ENCODE peak calls at places on chromosomes 3 and 15, in ten cellular contexts. One of them, this sample, is unnamed.
A peak's percentile ranks its signal among the peaks of the same experiment; 100 is the strongest.

GRCh38 chr3:138726966-138727365 is 107.8 kb downstream of the PIK3CB start:
- DNase-seq in SK-N-SH: no peak
- DNase-seq in right lobe of liver: no peak
- DNase-seq in stomach: no peak
- DNase-seq in colonic mucosa: no peak
- DNase-seq in spleen: no peak
- DNase-seq in cardiac muscle cell: peak; percentile 57
- DNase-seq in mammary epithelial cell: no peak
- DNase-seq in RWPE1: no peak
- DNase-seq in astrocyte: peak; percentile 56
- DNase-seq in this sample: no peak

GRCh38 chr15:79641841-79642240 is 209.7 kb downstream of the MINAR1 start:
- DNase-seq in right lobe of liver: no peak
- DNase-seq in SK-N-SH: no peak
- DNase-seq in spleen: no peak
- DNase-seq in mammary epithelial cell: no peak
- DNase-seq in astrocyte: no peak
- DNase-seq in cardiac muscle cell: no peak
- DNase-seq in colonic mucosa: no peak
- DNase-seq in stomach: no peak
- DNase-seq in RWPE1: no peak
- DNase-seq in this sample: no peak

GRCh38 chr15:87369269-87369668 is 887.3 kb downstream of the NTRK3 start:
- DNase-seq in RWPE1: peak; percentile 67
- DNase-seq in astrocyte: peak; percentile 99
- DNase-seq in stomach: no peak
- DNase-seq in right lobe of liver: no peak
- DNase-seq in spleen: no peak
- DNase-seq in SK-N-SH: no peak
- DNase-seq in cardiac muscle cell: peak; percentile 88
- DNase-seq in colonic mucosa: no peak
- DNase-seq in mammary epithelial cell: peak; percentile 76
- DNase-seq in this sample: no peak

GRCh38 chr3:43742935-43743334 is 52.2 kb downstream of the ABHD5 start:
- DNase-seq in SK-N-SH: no peak
- DNase-seq in colonic mucosa: no peak
- DNase-seq in cardiac muscle cell: peak; percentile 59
- DNase-seq in astrocyte: no peak
- DNase-seq in mammary epithelial cell: no peak
- DNase-seq in spleen: no peak
- DNase-seq in stomach: no peak
- DNase-seq in right lobe of liver: no peak
- DNase-seq in RWPE1: no peak
- DNase-seq in this sample: no peak

GRCh38 chr3:198108756-198109155 is 148.7 kb downstream of the LMLN start:
- DNase-seq in astrocyte: no peak
- DNase-seq in SK-N-SH: no peak
- DNase-seq in spleen: no peak
- DNase-seq in right lobe of liver: no peak
- DNase-seq in RWPE1: no peak
- DNase-seq in mammary epithelial cell: no peak
- DNase-seq in colonic mucosa: no peak
- DNase-seq in cardiac muscle cell: no peak
- DNase-seq in stomach: no peak
- DNase-seq in this sample: no peak

GRCh38 chr3:7977245-7978103 is 524.1 kb upstream of the LMCD1 start:
- DNase-seq in cardiac muscle cell: peak; percentile 70
- DNase-seq in stomach: no peak
- DNase-seq in SK-N-SH: peak; percentile 50
- DNase-seq in spleen: no peak
- DNase-seq in mammary epithelial cell: peak; percentile 56
- DNase-seq in astrocyte: peak; percentile 78
- DNase-seq in RWPE1: no peak
- DNase-seq in colonic mucosa: no peak
- DNase-seq in right lobe of liver: no peak
- DNase-seq in this sample: no peak

GRCh38 chr15:49232407-49232806 is 62.4 kb downstream of the GALK2 start:
- DNase-seq in astrocyte: no peak
- DNase-seq in right lobe of liver: no peak
- DNase-seq in cardiac muscle cell: no peak
- DNase-seq in SK-N-SH: no peak
- DNase-seq in colonic mucosa: no peak
- DNase-seq in mammary epithelial cell: no peak
- DNase-seq in spleen: no peak
- DNase-seq in RWPE1: no peak
- DNase-seq in stomach: no peak
- DNase-seq in this sample: no peak

GRCh38 chr3:81716870-81717509 is 44.5 kb downstream of the GBE1 start:
- DNase-seq in cardiac muscle cell: peak; percentile 66
- DNase-seq in stomach: peak; percentile 46
- DNase-seq in colonic mucosa: no peak
- DNase-seq in mammary epithelial cell: no peak
- DNase-seq in spleen: no peak
- DNase-seq in right lobe of liver: peak; percentile 24
- DNase-seq in SK-N-SH: no peak
- DNase-seq in RWPE1: no peak
- DNase-seq in astrocyte: peak; percentile 77
- DNase-seq in this sample: no peak

GRCh38 chr15:96355561-96356129 is 25.1 kb downstream of the NR2F2 start:
- DNase-seq in right lobe of liver: no peak
- DNase-seq in astrocyte: no peak
- DNase-seq in colonic mucosa: no peak
- DNase-seq in spleen: no peak
- DNase-seq in RWPE1: no peak
- DNase-seq in SK-N-SH: no peak
- DNase-seq in mammary epithelial cell: no peak
- DNase-seq in cardiac muscle cell: no peak
- DNase-seq in stomach: no peak
- DNase-seq in this sample: no peak

GRCh38 chr3:178504128-178504527 is 32.1 kb upstream of the KCNMB2 start:
- DNase-seq in cardiac muscle cell: no peak
- DNase-seq in RWPE1: no peak
- DNase-seq in mammary epithelial cell: no peak
- DNase-seq in spleen: no peak
- DNase-seq in stomach: no peak
- DNase-seq in SK-N-SH: no peak
- DNase-seq in right lobe of liver: no peak
- DNase-seq in colonic mucosa: no peak
- DNase-seq in astrocyte: no peak
- DNase-seq in this sample: no peak

GRCh38 chr3:26498192-26498591 is 124.4 kb upstream of the LRRC3B start:
- DNase-seq in RWPE1: no peak
- DNase-seq in mammary epithelial cell: no peak
- DNase-seq in spleen: no peak
- DNase-seq in cardiac muscle cell: no peak
- DNase-seq in SK-N-SH: no peak
- DNase-seq in right lobe of liver: no peak
- DNase-seq in colonic mucosa: no peak
- DNase-seq in stomach: no peak
- DNase-seq in astrocyte: no peak
- DNase-seq in this sample: no peak

GRCh38 chr15:39211108-39211979 is 369.5 kb upstream of the THBS1 start:
- DNase-seq in spleen: no peak
- DNase-seq in SK-N-SH: no peak
- DNase-seq in mammary epithelial cell: no peak
- DNase-seq in cardiac muscle cell: no peak
- DNase-seq in stomach: no peak
- DNase-seq in astrocyte: no peak
- DNase-seq in colonic mucosa: no peak
- DNase-seq in right lobe of liver: no peak
- DNase-seq in RWPE1: no peak
- DNase-seq in this sample: no peak

GRCh38 chr15:39213385-39213840 is 367.5 kb upstream of the THBS1 start:
- DNase-seq in spleen: no peak
- DNase-seq in cardiac muscle cell: peak; percentile 96
- DNase-seq in mammary epithelial cell: peak; percentile 98
- DNase-seq in right lobe of liver: no peak
- DNase-seq in astrocyte: peak; percentile 100
- DNase-seq in RWPE1: no peak
- DNase-seq in SK-N-SH: no peak
- DNase-seq in colonic mucosa: no peak
- DNase-seq in stomach: peak; percentile 38
- DNase-seq in this sample: no peak

GRCh38 chr15:39216816-39217215 is 364.1 kb upstream of the THBS1 start:
- DNase-seq in stomach: no peak
- DNase-seq in cardiac muscle cell: no peak
- DNase-seq in spleen: no peak
- DNase-seq in RWPE1: no peak
- DNase-seq in SK-N-SH: no peak
- DNase-seq in mammary epithelial cell: no peak
- DNase-seq in right lobe of liver: no peak
- DNase-seq in astrocyte: no peak
- DNase-seq in colonic mucosa: no peak
- DNase-seq in this sample: no peak

GRCh38 chr15:39219608-39220007 is 361.3 kb upstream of the THBS1 start:
- DNase-seq in RWPE1: no peak
- DNase-seq in stomach: no peak
- DNase-seq in SK-N-SH: no peak
- DNase-seq in spleen: no peak
- DNase-seq in right lobe of liver: no peak
- DNase-seq in astrocyte: no peak
- DNase-seq in mammary epithelial cell: no peak
- DNase-seq in cardiac muscle cell: no peak
- DNase-seq in colonic mucosa: no peak
- DNase-seq in this sample: no peak

GRCh38 chr15:39215006-39215405 is 365.9 kb upstream of the THBS1 start:
- DNase-seq in SK-N-SH: no peak
- DNase-seq in mammary epithelial cell: no peak
- DNase-seq in astrocyte: no peak
- DNase-seq in spleen: no peak
- DNase-seq in stomach: no peak
- DNase-seq in right lobe of liver: no peak
- DNase-seq in colonic mucosa: no peak
- DNase-seq in cardiac muscle cell: no peak
- DNase-seq in RWPE1: no peak
- DNase-seq in this sample: no peak
- H3K27ac ChIP-seq in SK-N-SH: no peak overlapping the region
- H3K27ac ChIP-seq in mammary epithelial cell: peak overlapping the region; percentile 77
- H3K27ac ChIP-seq in astrocyte: no peak overlapping the region
- H3K27ac ChIP-seq in spleen: no peak overlapping the region
- H3K27ac ChIP-seq in stomach: no peak overlapping the region
- H3K27ac ChIP-seq in right lobe of liver: no peak overlapping the region
- H3K27ac ChIP-seq in colonic mucosa: no peak overlapping the region
- H3K27ac ChIP-seq in cardiac muscle cell: no peak overlapping the region
- H3K27ac ChIP-seq in RWPE1: no peak overlapping the region
- H3K27ac ChIP-seq in this sample: no peak overlapping the region

GRCh38 chr3:30606301-30607031 is at the start of gene TGFBR2:
- DNase-seq in right lobe of liver: peak; percentile 96
- DNase-seq in cardiac muscle cell: peak; percentile 100
- DNase-seq in spleen: peak; percentile 99
- DNase-seq in SK-N-SH: peak; percentile 87
- DNase-seq in colonic mucosa: peak; percentile 93
- DNase-seq in stomach: peak; percentile 95
- DNase-seq in RWPE1: peak; percentile 91
- DNase-seq in mammary epithelial cell: peak; percentile 98
- DNase-seq in astrocyte: peak; percentile 99
- DNase-seq in this sample: no peak
- H3K27ac ChIP-seq in right lobe of liver: peak within 1 kb of the TSS; percentile 99
- H3K27ac ChIP-seq in cardiac muscle cell: peak within 1 kb of the TSS; percentile 57
- H3K27ac ChIP-seq in spleen: peak within 1 kb of the TSS; percentile 97
- H3K27ac ChIP-seq in SK-N-SH: peak within 1 kb of the TSS; percentile 83
- H3K27ac ChIP-seq in colonic mucosa: peak within 1 kb of the TSS; percentile 99
- H3K27ac ChIP-seq in stomach: peak within 1 kb of the TSS; percentile 95
- H3K27ac ChIP-seq in RWPE1: peak within 1 kb of the TSS; percentile 99
- H3K27ac ChIP-seq in mammary epithelial cell: peak within 1 kb of the TSS; percentile 99
- H3K27ac ChIP-seq in astrocyte: peak within 1 kb of the TSS; percentile 95
- H3K27ac ChIP-seq in this sample: peak within 1 kb of the TSS; percentile 84

GRCh38 chr3:108289159-108289558 is 7.2 kb upstream of the HHLA2 start:
- DNase-seq in spleen: no peak
- DNase-seq in cardiac muscle cell: no peak
- DNase-seq in RWPE1: no peak
- DNase-seq in mammary epithelial cell: no peak
- DNase-seq in SK-N-SH: no peak
- DNase-seq in astrocyte: no peak
- DNase-seq in right lobe of liver: no peak
- DNase-seq in stomach: no peak
- DNase-seq in colonic mucosa: no peak
- DNase-seq in this sample: no peak

GRCh38 chr3:108292465-108292864 is 3.9 kb upstream of the HHLA2 start:
- DNase-seq in spleen: no peak
- DNase-seq in RWPE1: no peak
- DNase-seq in mammary epithelial cell: no peak
- DNase-seq in colonic mucosa: no peak
- DNase-seq in right lobe of liver: no peak
- DNase-seq in astrocyte: no peak
- DNase-seq in SK-N-SH: no peak
- DNase-seq in stomach: no peak
- DNase-seq in cardiac muscle cell: no peak
- DNase-seq in this sample: no peak

GRCh38 chr3:108296239-108296638 is at the start of gene HHLA2:
- DNase-seq in spleen: no peak
- DNase-seq in mammary epithelial cell: peak; percentile 54
- DNase-seq in right lobe of liver: no peak
- DNase-seq in SK-N-SH: no peak
- DNase-seq in colonic mucosa: peak; percentile 56
- DNase-seq in cardiac muscle cell: no peak
- DNase-seq in stomach: no peak
- DNase-seq in RWPE1: peak; percentile 6
- DNase-seq in astrocyte: no peak
- DNase-seq in this sample: no peak

GRCh38 chr3:108293858-108294257 is 2.5 kb upstream of the HHLA2 start:
- DNase-seq in cardiac muscle cell: no peak
- DNase-seq in mammary epithelial cell: no peak
- DNase-seq in astrocyte: no peak
- DNase-seq in RWPE1: no peak
- DNase-seq in right lobe of liver: no peak
- DNase-seq in SK-N-SH: no peak
- DNase-seq in spleen: no peak
- DNase-seq in colonic mucosa: no peak
- DNase-seq in stomach: no peak
- DNase-seq in this sample: no peak

GRCh38 chr3:108292905-108293328 is 3.4 kb upstream of the HHLA2 start:
- DNase-seq in RWPE1: no peak
- DNase-seq in mammary epithelial cell: no peak
- DNase-seq in colonic mucosa: no peak
- DNase-seq in astrocyte: no peak
- DNase-seq in spleen: no peak
- DNase-seq in right lobe of liver: no peak
- DNase-seq in stomach: no peak
- DNase-seq in SK-N-SH: no peak
- DNase-seq in cardiac muscle cell: no peak
- DNase-seq in this sample: no peak
- H3K27ac ChIP-seq in RWPE1: no peak overlapping the region
- H3K27ac ChIP-seq in mammary epithelial cell: no peak overlapping the region
- H3K27ac ChIP-seq in colonic mucosa: no peak overlapping the region
- H3K27ac ChIP-seq in astrocyte: no peak overlapping the region
- H3K27ac ChIP-seq in spleen: no peak overlapping the region
- H3K27ac ChIP-seq in right lobe of liver: no peak overlapping the region
- H3K27ac ChIP-seq in stomach: no peak overlapping the region
- H3K27ac ChIP-seq in SK-N-SH: no peak overlapping the region
- H3K27ac ChIP-seq in cardiac muscle cell: no peak overlapping the region
- H3K27ac ChIP-seq in this sample: no peak overlapping the region

DNA sequence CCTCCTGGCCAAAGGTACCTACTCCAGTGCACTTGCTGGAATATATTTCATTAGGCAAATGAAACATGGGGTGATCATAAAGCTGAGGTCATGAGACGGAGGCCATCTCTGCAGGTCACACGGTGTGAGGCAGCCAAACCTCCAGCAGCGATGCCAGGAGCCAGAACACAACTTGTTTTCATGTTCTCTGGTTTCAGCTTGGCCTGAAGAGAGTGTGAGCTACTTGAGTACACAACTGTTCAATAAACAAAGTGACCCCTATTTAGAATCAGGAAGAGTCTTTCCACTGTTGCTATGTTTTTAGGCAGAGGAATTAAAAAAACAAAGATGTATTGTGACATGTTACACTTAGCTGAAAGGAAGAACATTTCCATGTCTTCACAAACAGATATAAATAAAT is 42.8 kb upstream of the PYGO1 start:
- DNase-seq in right lobe of liver: no peak
- DNase-seq in colonic mucosa: no peak
- DNase-seq in cardiac muscle cell: no peak
- DNase-seq in spleen: no peak
- DNase-seq in SK-N-SH: no peak
- DNase-seq in mammary epithelial cell: no peak
- DNase-seq in stomach: no peak
- DNase-seq in RWPE1: no peak
- DNase-seq in astrocyte: no peak
- DNase-seq in this sample: no peak
- H3K27ac ChIP-seq in right lobe of liver: no peak overlapping the region
- H3K27ac ChIP-seq in colonic mucosa: no peak overlapping the region
- H3K27ac ChIP-seq in cardiac muscle cell: peak overlapping the region; percentile 50
- H3K27ac ChIP-seq in spleen: no peak overlapping the region
- H3K27ac ChIP-seq in SK-N-SH: no peak overlapping the region
- H3K27ac ChIP-seq in mammary epithelial cell: no peak overlapping the region
- H3K27ac ChIP-seq in stomach: no peak overlapping the region
- H3K27ac ChIP-seq in RWPE1: no peak overlapping the region
- H3K27ac ChIP-seq in astrocyte: no peak overlapping the region
- H3K27ac ChIP-seq in this sample: peak overlapping the region; percentile 52